ENCODE peak calls at places on chromosomes 16 and 17, in nine cellular contexts. One of them, this sample, is unnamed.

GRCh38 chr16:70472786-70473433 is 18.5 kb downstream of the FCSK start:
- DNase-seq in kidney: no peak
- DNase-seq in lower lobe of right lung: no peak
- DNase-seq in PC-9: no peak
- DNase-seq in CD8-positive, alpha-beta T cell: no peak
- DNase-seq in sigmoid colon: no peak
- DNase-seq in tibial nerve: no peak
- DNase-seq in psoas muscle: no peak
- DNase-seq in spleen: no peak
- DNase-seq in this sample: no peak

GRCh38 chr16:29857133-29857760 is 5.8 kb downstream of the CDIPT start:
- DNase-seq in kidney: no peak
- DNase-seq in lower lobe of right lung: no peak
- DNase-seq in PC-9: no peak
- DNase-seq in CD8-positive, alpha-beta T cell: no peak
- DNase-seq in sigmoid colon: no peak
- DNase-seq in tibial nerve: no peak
- DNase-seq in psoas muscle: no peak
- DNase-seq in spleen: no peak
- DNase-seq in this sample: peak; percentile 18

GRCh38 chr16:53220585-53220984 is 165.8 kb downstream of the CHD9 start:
- DNase-seq in kidney: no peak
- DNase-seq in lower lobe of right lung: no peak
- DNase-seq in PC-9: no peak
- DNase-seq in CD8-positive, alpha-beta T cell: no peak
- DNase-seq in sigmoid colon: no peak
- DNase-seq in tibial nerve: no peak
- DNase-seq in psoas muscle: no peak
- DNase-seq in spleen: no peak
- DNase-seq in this sample: no peak

GRCh38 chr16:48099455-48099854 is 56.3 kb downstream of the ABCC12 start:
- DNase-seq in kidney: no peak
- DNase-seq in lower lobe of right lung: no peak
- DNase-seq in PC-9: no peak
- DNase-seq in CD8-positive, alpha-beta T cell: no peak
- DNase-seq in sigmoid colon: no peak
- DNase-seq in tibial nerve: no peak
- DNase-seq in psoas muscle: no peak
- DNase-seq in spleen: no peak
- DNase-seq in this sample: no peak

GRCh38 chr17:40020146-40020545 is 4.9 kb downstream of the CSF3 start:
- DNase-seq in kidney: no peak
- DNase-seq in lower lobe of right lung: no peak
- DNase-seq in PC-9: no peak
- DNase-seq in CD8-positive, alpha-beta T cell: no peak
- DNase-seq in sigmoid colon: no peak
- DNase-seq in tibial nerve: no peak
- DNase-seq in psoas muscle: no peak
- DNase-seq in spleen: no peak
- DNase-seq in this sample: no peak

GRCh38 chr16:90019543-90020259 is 445 bp upstream of the DBNDD1 start:
- DNase-seq in kidney: no peak
- DNase-seq in lower lobe of right lung: peak; percentile 62
- DNase-seq in PC-9: peak; percentile 66
- DNase-seq in CD8-positive, alpha-beta T cell: peak; percentile 63
- DNase-seq in sigmoid colon: no peak
- DNase-seq in tibial nerve: no peak
- DNase-seq in psoas muscle: peak; percentile 45
- DNase-seq in spleen: peak; percentile 84
- DNase-seq in this sample: no peak

GRCh38 chr17:82685291-82685690 is 13.2 kb downstream of the RAB40B start:
- DNase-seq in kidney: no peak
- DNase-seq in lower lobe of right lung: no peak
- DNase-seq in PC-9: no peak
- DNase-seq in CD8-positive, alpha-beta T cell: no peak
- DNase-seq in sigmoid colon: no peak
- DNase-seq in tibial nerve: no peak
- DNase-seq in psoas muscle: peak; percentile 7
- DNase-seq in spleen: no peak
- DNase-seq in this sample: no peak

GRCh38 chr17:29145289-29146058 is 34.7 kb downstream of the MYO18A start:
- DNase-seq in kidney: peak; percentile 35
- DNase-seq in lower lobe of right lung: peak; percentile 83
- DNase-seq in PC-9: peak; percentile 56
- DNase-seq in CD8-positive, alpha-beta T cell: peak; percentile 79
- DNase-seq in sigmoid colon: peak; percentile 87
- DNase-seq in tibial nerve: peak; percentile 49
- DNase-seq in psoas muscle: peak; percentile 55
- DNase-seq in spleen: peak; percentile 86
- DNase-seq in this sample: no peak

GRCh38 chr17:22270381-22270780 is 578.1 kb downstream of the KCNJ18 start:
- DNase-seq in kidney: no peak
- DNase-seq in lower lobe of right lung: no peak
- DNase-seq in PC-9: no peak
- DNase-seq in CD8-positive, alpha-beta T cell: no peak
- DNase-seq in sigmoid colon: no peak
- DNase-seq in tibial nerve: no peak
- DNase-seq in psoas muscle: no peak
- DNase-seq in spleen: peak; percentile 38
- DNase-seq in this sample: no peak

GRCh38 chr16:89880477-89881367 is 7.3 kb downstream of the TCF25 start:
- DNase-seq in kidney: no peak
- DNase-seq in lower lobe of right lung: no peak
- DNase-seq in PC-9: no peak
- DNase-seq in CD8-positive, alpha-beta T cell: no peak
- DNase-seq in sigmoid colon: no peak
- DNase-seq in tibial nerve: no peak
- DNase-seq in psoas muscle: no peak
- DNase-seq in spleen: no peak
- DNase-seq in this sample: no peak

GRCh38 chr16:4202615-4203014 is 39.3 kb downstream of the SRL start:
- DNase-seq in kidney: no peak
- DNase-seq in lower lobe of right lung: no peak
- DNase-seq in PC-9: no peak
- DNase-seq in CD8-positive, alpha-beta T cell: no peak
- DNase-seq in sigmoid colon: no peak
- DNase-seq in tibial nerve: no peak
- DNase-seq in psoas muscle: no peak
- DNase-seq in spleen: no peak
- DNase-seq in this sample: no peak

GRCh38 chr17:48608494-48608834 is 2.4 kb downstream of the HOXB7 start:
- DNase-seq in kidney: no peak
- DNase-seq in lower lobe of right lung: no peak
- DNase-seq in PC-9: no peak
- DNase-seq in CD8-positive, alpha-beta T cell: no peak
- DNase-seq in sigmoid colon: no peak
- DNase-seq in tibial nerve: no peak
- DNase-seq in psoas muscle: no peak
- DNase-seq in spleen: no peak
- DNase-seq in this sample: no peak

GRCh38 chr17:65750678-65751077 is 189.2 kb upstream of the AXIN2 start:
- DNase-seq in kidney: peak; percentile 81
- DNase-seq in lower lobe of right lung: peak; percentile 80
- DNase-seq in PC-9: peak; percentile 89
- DNase-seq in CD8-positive, alpha-beta T cell: peak; percentile 70
- DNase-seq in sigmoid colon: peak; percentile 73
- DNase-seq in tibial nerve: peak; percentile 27
- DNase-seq in psoas muscle: peak; percentile 65
- DNase-seq in spleen: no peak
- DNase-seq in this sample: peak; percentile 88

GRCh38 chr16:54034684-54035083 is 251.9 kb downstream of the IRX3 start:
- DNase-seq in kidney: no peak
- DNase-seq in lower lobe of right lung: no peak
- DNase-seq in PC-9: no peak
- DNase-seq in CD8-positive, alpha-beta T cell: no peak
- DNase-seq in sigmoid colon: no peak
- DNase-seq in tibial nerve: no peak
- DNase-seq in psoas muscle: no peak
- DNase-seq in spleen: no peak
- DNase-seq in this sample: no peak

GRCh38 chr17:59892251-59892848 is 393 bp downstream of the TUBD1 start:
- DNase-seq in kidney: peak; percentile 87
- DNase-seq in lower lobe of right lung: no peak
- DNase-seq in PC-9: no peak
- DNase-seq in CD8-positive, alpha-beta T cell: no peak
- DNase-seq in sigmoid colon: no peak
- DNase-seq in tibial nerve: no peak
- DNase-seq in psoas muscle: no peak
- DNase-seq in spleen: peak; percentile 88
- DNase-seq in this sample: no peak

DNA sequence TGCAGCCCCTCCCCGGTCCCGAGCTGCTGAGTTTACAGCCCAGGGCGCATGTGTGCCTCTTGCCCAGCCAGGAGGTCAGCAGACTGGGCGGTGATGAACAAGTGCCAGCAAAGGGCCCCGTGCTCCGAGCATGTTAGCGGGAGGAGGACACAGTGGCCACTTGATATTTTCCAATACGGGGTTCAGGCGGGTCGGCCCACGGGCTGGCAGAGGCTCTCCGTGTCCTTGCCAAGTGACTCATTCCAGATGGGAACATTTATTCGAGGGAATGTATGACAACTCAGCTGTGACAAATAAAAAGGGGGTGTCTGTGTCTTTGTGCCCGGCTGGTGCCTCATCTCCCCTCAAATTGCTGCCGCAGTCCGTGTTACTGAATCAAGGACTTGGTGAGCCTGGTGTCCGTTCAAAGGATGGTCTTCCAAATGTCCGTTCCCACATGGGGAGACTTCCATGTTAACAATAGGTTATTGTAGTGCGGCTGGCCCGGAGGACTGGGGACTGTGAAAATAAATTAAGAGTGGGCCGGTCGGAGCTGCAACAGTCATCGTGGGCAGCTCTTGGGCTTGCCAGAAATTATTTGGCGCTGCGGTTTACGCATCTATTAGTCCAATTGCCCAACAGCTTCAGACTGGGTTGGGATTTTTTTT is 173.9 kb upstream of the CIBAR2 start:
- DNase-seq in kidney: no peak
- DNase-seq in lower lobe of right lung: no peak
- DNase-seq in PC-9: no peak
- DNase-seq in CD8-positive, alpha-beta T cell: no peak
- DNase-seq in sigmoid colon: peak; percentile 89
- DNase-seq in tibial nerve: peak; percentile 63
- DNase-seq in psoas muscle: peak; percentile 86
- DNase-seq in spleen: no peak
- DNase-seq in this sample: no peak
- H3K4me3 ChIP-seq in kidney: no peak overlapping the region
- H3K4me3 ChIP-seq in lower lobe of right lung: no peak overlapping the region
- H3K4me3 ChIP-seq in PC-9: no peak overlapping the region
- H3K4me3 ChIP-seq in CD8-positive, alpha-beta T cell: no peak overlapping the region
- H3K4me3 ChIP-seq in sigmoid colon: no peak overlapping the region
- H3K4me3 ChIP-seq in tibial nerve: no peak overlapping the region
- H3K4me3 ChIP-seq in psoas muscle: peak overlapping the region; percentile 21
- H3K4me3 ChIP-seq in spleen: no peak overlapping the region
- H3K4me3 ChIP-seq in this sample: no peak overlapping the region

DNA sequence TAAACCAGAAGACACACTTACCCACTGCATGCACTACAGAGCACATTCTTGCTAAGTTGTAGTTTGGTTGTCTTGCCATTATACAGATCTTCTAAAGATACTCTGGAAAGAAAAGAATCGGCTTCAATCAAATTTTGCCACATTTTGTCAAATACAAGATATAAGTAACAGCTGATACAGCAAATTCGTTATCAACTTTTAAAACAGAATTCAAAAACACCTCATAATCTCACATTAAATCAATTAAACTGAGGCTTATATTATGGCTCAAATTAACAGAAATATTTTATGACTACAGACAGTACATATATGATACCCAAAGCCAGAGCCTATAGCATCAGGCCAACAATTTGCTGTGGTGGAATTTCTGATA is 5.4 kb downstream of the DNAJA2 start:
- DNase-seq in kidney: no peak
- DNase-seq in lower lobe of right lung: no peak
- DNase-seq in PC-9: no peak
- DNase-seq in CD8-positive, alpha-beta T cell: no peak
- DNase-seq in sigmoid colon: no peak
- DNase-seq in tibial nerve: no peak
- DNase-seq in psoas muscle: no peak
- DNase-seq in spleen: no peak
- DNase-seq in this sample: no peak
- TF ChIP-seq CTCF in kidney: no peak
- TF ChIP-seq CTCF in lower lobe of right lung: no peak
- TF ChIP-seq CTCF in PC-9: no peak
- TF ChIP-seq CTCF in CD8-positive, alpha-beta T cell: no peak
- TF ChIP-seq CTCF in sigmoid colon: no peak
- TF ChIP-seq CTCF in tibial nerve: no peak
- TF ChIP-seq CTCF in psoas muscle: no peak
- TF ChIP-seq CTCF in spleen: no peak
- TF ChIP-seq CTCF in this sample: no peak

GRCh38 chr16:28288117-28288516 is 4.2 kb upstream of the SBK1 start:
- DNase-seq in kidney: no peak
- DNase-seq in lower lobe of right lung: no peak
- DNase-seq in PC-9: no peak
- DNase-seq in CD8-positive, alpha-beta T cell: no peak
- DNase-seq in sigmoid colon: no peak
- DNase-seq in tibial nerve: no peak
- DNase-seq in psoas muscle: no peak
- DNase-seq in spleen: no peak
- DNase-seq in this sample: no peak

GRCh38 chr16:28292731-28293588 is 635 bp downstream of the SBK1 start:
- DNase-seq in kidney: peak; percentile 78
- DNase-seq in lower lobe of right lung: no peak
- DNase-seq in PC-9: no peak
- DNase-seq in CD8-positive, alpha-beta T cell: no peak
- DNase-seq in sigmoid colon: no peak
- DNase-seq in tibial nerve: no peak
- DNase-seq in psoas muscle: no peak
- DNase-seq in spleen: peak; percentile 88
- DNase-seq in this sample: no peak

GRCh38 chr16:28291651-28292626 is at the start of gene SBK1:
- DNase-seq in kidney: peak; percentile 89
- DNase-seq in lower lobe of right lung: peak; percentile 81
- DNase-seq in PC-9: peak; percentile 64
- DNase-seq in CD8-positive, alpha-beta T cell: peak; percentile 92
- DNase-seq in sigmoid colon: peak; percentile 76
- DNase-seq in tibial nerve: peak; percentile 32
- DNase-seq in psoas muscle: peak; percentile 77
- DNase-seq in spleen: peak; percentile 94
- DNase-seq in this sample: no peak

GRCh38 chr16:28289106-28289505 is 3.2 kb upstream of the SBK1 start:
- DNase-seq in kidney: no peak
- DNase-seq in lower lobe of right lung: no peak
- DNase-seq in PC-9: no peak
- DNase-seq in CD8-positive, alpha-beta T cell: no peak
- DNase-seq in sigmoid colon: no peak
- DNase-seq in tibial nerve: no peak
- DNase-seq in psoas muscle: no peak
- DNase-seq in spleen: no peak
- DNase-seq in this sample: no peak

GRCh38 chr16:28289939-28290862 is 2.1 kb upstream of the SBK1 start:
- DNase-seq in kidney: no peak
- DNase-seq in lower lobe of right lung: no peak
- DNase-seq in PC-9: no peak
- DNase-seq in CD8-positive, alpha-beta T cell: no peak
- DNase-seq in sigmoid colon: no peak
- DNase-seq in tibial nerve: no peak
- DNase-seq in psoas muscle: no peak
- DNase-seq in spleen: no peak
- DNase-seq in this sample: no peak
- H3K4me3 ChIP-seq in kidney: no peak overlapping the region
- H3K4me3 ChIP-seq in lower lobe of right lung: no peak overlapping the region
- H3K4me3 ChIP-seq in PC-9: no peak overlapping the region
- H3K4me3 ChIP-seq in CD8-positive, alpha-beta T cell: no peak overlapping the region
- H3K4me3 ChIP-seq in sigmoid colon: no peak overlapping the region
- H3K4me3 ChIP-seq in tibial nerve: no peak overlapping the region
- H3K4me3 ChIP-seq in psoas muscle: no peak overlapping the region
- H3K4me3 ChIP-seq in spleen: no peak overlapping the region
- H3K4me3 ChIP-seq in this sample: no peak overlapping the region

GRCh38 chr17:67293251-67294203 is 48.5 kb upstream of the HELZ start:
- DNase-seq in kidney: peak; percentile 83
- DNase-seq in lower lobe of right lung: peak; percentile 80
- DNase-seq in PC-9: no peak
- DNase-seq in CD8-positive, alpha-beta T cell: peak; percentile 78
- DNase-seq in sigmoid colon: peak; percentile 76
- DNase-seq in tibial nerve: peak; percentile 66
- DNase-seq in psoas muscle: peak; percentile 55
- DNase-seq in spleen: peak; percentile 90
- DNase-seq in this sample: no peak
- TF ChIP-seq CTCF in kidney: peak; percentile 75
- TF ChIP-seq CTCF in lower lobe of right lung: peak; percentile 81
- TF ChIP-seq CTCF in PC-9: peak; percentile 65
- TF ChIP-seq CTCF in CD8-positive, alpha-beta T cell: peak; percentile 74
- TF ChIP-seq CTCF in sigmoid colon: peak; percentile 59
- TF ChIP-seq CTCF in tibial nerve: peak; percentile 74
- TF ChIP-seq CTCF in psoas muscle: peak; percentile 84
- TF ChIP-seq CTCF in spleen: peak; percentile 90
- TF ChIP-seq CTCF in this sample: peak; percentile 86